ENCODE peak calls at places on chromosomes 2 and 18, in nine cellular contexts. One of them, this sample, is unnamed.

GRCh38 chr2:152464853-152465470 is 130.0 kb downstream of the FMNL2 start:
- DNase-seq in stimulated activated CD8-positive, alpha-beta memory T cell treated with anti-CD3 and anti-CD28 coated beads, Interleukin-15, amount 100 ng/mL, for 24 hours: no peak
- DNase-seq in germinal center: no peak
- DNase-seq in amygdala: no peak
- DNase-seq in non-pigmented ciliary epithelial cell: no peak
- DNase-seq in AG08395: no peak
- DNase-seq in amniotic stem cell: no peak
- DNase-seq in OCI-M1: no peak
- DNase-seq in choroid plexus epithelial cell: no peak
- DNase-seq in this sample: no peak

GRCh38 chr18:62596145-62597005 is 73.5 kb downstream of the ZCCHC2 start:
- DNase-seq in stimulated activated CD8-positive, alpha-beta memory T cell treated with anti-CD3 and anti-CD28 coated beads, Interleukin-15, amount 100 ng/mL, for 24 hours: no peak
- DNase-seq in germinal center: no peak
- DNase-seq in amygdala: no peak
- DNase-seq in non-pigmented ciliary epithelial cell: no peak
- DNase-seq in AG08395: peak; percentile 36
- DNase-seq in amniotic stem cell: no peak
- DNase-seq in OCI-M1: no peak
- DNase-seq in choroid plexus epithelial cell: peak; percentile 10
- DNase-seq in this sample: no peak

GRCh38 chr2:27322301-27322765 is 564 bp downstream of the MPV17 start:
- DNase-seq in stimulated activated CD8-positive, alpha-beta memory T cell treated with anti-CD3 and anti-CD28 coated beads, Interleukin-15, amount 100 ng/mL, for 24 hours: no peak
- DNase-seq in germinal center: peak; percentile 58
- DNase-seq in amygdala: no peak
- DNase-seq in non-pigmented ciliary epithelial cell: no peak
- DNase-seq in AG08395: no peak
- DNase-seq in amniotic stem cell: no peak
- DNase-seq in OCI-M1: peak; percentile 36
- DNase-seq in choroid plexus epithelial cell: peak; percentile 21
- DNase-seq in this sample: peak; percentile 37

GRCh38 chr18:11823545-11823944 is 27.7 kb upstream of the CHMP1B start:
- DNase-seq in stimulated activated CD8-positive, alpha-beta memory T cell treated with anti-CD3 and anti-CD28 coated beads, Interleukin-15, amount 100 ng/mL, for 24 hours: no peak
- DNase-seq in germinal center: no peak
- DNase-seq in amygdala: no peak
- DNase-seq in non-pigmented ciliary epithelial cell: no peak
- DNase-seq in AG08395: no peak
- DNase-seq in amniotic stem cell: no peak
- DNase-seq in OCI-M1: no peak
- DNase-seq in choroid plexus epithelial cell: no peak
- DNase-seq in this sample: no peak

GRCh38 chr2:158953454-158953853 is 15.0 kb upstream of the TANC1 start:
- DNase-seq in stimulated activated CD8-positive, alpha-beta memory T cell treated with anti-CD3 and anti-CD28 coated beads, Interleukin-15, amount 100 ng/mL, for 24 hours: no peak
- DNase-seq in germinal center: no peak
- DNase-seq in amygdala: no peak
- DNase-seq in non-pigmented ciliary epithelial cell: no peak
- DNase-seq in AG08395: no peak
- DNase-seq in amniotic stem cell: no peak
- DNase-seq in OCI-M1: peak; percentile 57
- DNase-seq in choroid plexus epithelial cell: peak; percentile 84
- DNase-seq in this sample: peak; percentile 54

GRCh38 chr2:223688094-223688835 is 86.1 kb upstream of the SCG2 start:
- DNase-seq in stimulated activated CD8-positive, alpha-beta memory T cell treated with anti-CD3 and anti-CD28 coated beads, Interleukin-15, amount 100 ng/mL, for 24 hours: no peak
- DNase-seq in germinal center: no peak
- DNase-seq in amygdala: peak; percentile 0
- DNase-seq in non-pigmented ciliary epithelial cell: no peak
- DNase-seq in AG08395: no peak
- DNase-seq in amniotic stem cell: no peak
- DNase-seq in OCI-M1: no peak
- DNase-seq in choroid plexus epithelial cell: no peak
- DNase-seq in this sample: no peak

GRCh38 chr2:3728104-3729054 is 25.0 kb downstream of the DCDC2C start:
- DNase-seq in stimulated activated CD8-positive, alpha-beta memory T cell treated with anti-CD3 and anti-CD28 coated beads, Interleukin-15, amount 100 ng/mL, for 24 hours: no peak
- DNase-seq in germinal center: peak; percentile 27
- DNase-seq in amygdala: no peak
- DNase-seq in non-pigmented ciliary epithelial cell: peak; percentile 27
- DNase-seq in AG08395: peak; percentile 29
- DNase-seq in amniotic stem cell: peak; percentile 17
- DNase-seq in OCI-M1: peak; percentile 73
- DNase-seq in choroid plexus epithelial cell: peak; percentile 80
- DNase-seq in this sample: peak; percentile 61

GRCh38 chr2:79235135-79235534 is 75.6 kb upstream of the REG3A start:
- DNase-seq in stimulated activated CD8-positive, alpha-beta memory T cell treated with anti-CD3 and anti-CD28 coated beads, Interleukin-15, amount 100 ng/mL, for 24 hours: no peak
- DNase-seq in germinal center: no peak
- DNase-seq in amygdala: no peak
- DNase-seq in non-pigmented ciliary epithelial cell: no peak
- DNase-seq in AG08395: no peak
- DNase-seq in amniotic stem cell: no peak
- DNase-seq in OCI-M1: peak; percentile 2
- DNase-seq in choroid plexus epithelial cell: no peak
- DNase-seq in this sample: no peak

GRCh38 chr18:33201509-33201926 is 239.0 kb downstream of the CCDC178 start:
- DNase-seq in stimulated activated CD8-positive, alpha-beta memory T cell treated with anti-CD3 and anti-CD28 coated beads, Interleukin-15, amount 100 ng/mL, for 24 hours: no peak
- DNase-seq in germinal center: peak; percentile 6
- DNase-seq in amygdala: no peak
- DNase-seq in non-pigmented ciliary epithelial cell: no peak
- DNase-seq in AG08395: no peak
- DNase-seq in amniotic stem cell: peak; percentile 2
- DNase-seq in OCI-M1: peak; percentile 83
- DNase-seq in choroid plexus epithelial cell: peak; percentile 64
- DNase-seq in this sample: peak; percentile 44

GRCh38 chr2:160141419-160141818 is 58.7 kb downstream of the ITGB6 start:
- DNase-seq in stimulated activated CD8-positive, alpha-beta memory T cell treated with anti-CD3 and anti-CD28 coated beads, Interleukin-15, amount 100 ng/mL, for 24 hours: no peak
- DNase-seq in germinal center: no peak
- DNase-seq in amygdala: no peak
- DNase-seq in non-pigmented ciliary epithelial cell: no peak
- DNase-seq in AG08395: no peak
- DNase-seq in amniotic stem cell: no peak
- DNase-seq in OCI-M1: no peak
- DNase-seq in choroid plexus epithelial cell: no peak
- DNase-seq in this sample: no peak

GRCh38 chr2:167749641-167750040 is 497.8 kb downstream of the STK39 start:
- DNase-seq in stimulated activated CD8-positive, alpha-beta memory T cell treated with anti-CD3 and anti-CD28 coated beads, Interleukin-15, amount 100 ng/mL, for 24 hours: no peak
- DNase-seq in germinal center: no peak
- DNase-seq in amygdala: no peak
- DNase-seq in non-pigmented ciliary epithelial cell: no peak
- DNase-seq in AG08395: no peak
- DNase-seq in amniotic stem cell: no peak
- DNase-seq in OCI-M1: no peak
- DNase-seq in choroid plexus epithelial cell: peak; percentile 12
- DNase-seq in this sample: no peak

GRCh38 chr2:31476511-31477171 is 62.1 kb upstream of the XDH start:
- DNase-seq in stimulated activated CD8-positive, alpha-beta memory T cell treated with anti-CD3 and anti-CD28 coated beads, Interleukin-15, amount 100 ng/mL, for 24 hours: no peak
- DNase-seq in germinal center: no peak
- DNase-seq in amygdala: no peak
- DNase-seq in non-pigmented ciliary epithelial cell: peak; percentile 8
- DNase-seq in AG08395: peak; percentile 28
- DNase-seq in amniotic stem cell: no peak
- DNase-seq in OCI-M1: no peak
- DNase-seq in choroid plexus epithelial cell: no peak
- DNase-seq in this sample: no peak

GRCh38 chr2:101399001-101399794 is 11.9 kb upstream of the CREG2 start:
- DNase-seq in stimulated activated CD8-positive, alpha-beta memory T cell treated with anti-CD3 and anti-CD28 coated beads, Interleukin-15, amount 100 ng/mL, for 24 hours: no peak
- DNase-seq in germinal center: no peak
- DNase-seq in amygdala: no peak
- DNase-seq in non-pigmented ciliary epithelial cell: no peak
- DNase-seq in AG08395: no peak
- DNase-seq in amniotic stem cell: no peak
- DNase-seq in OCI-M1: no peak
- DNase-seq in choroid plexus epithelial cell: no peak
- DNase-seq in this sample: no peak

GRCh38 chr2:197311521-197312033 is 997 bp upstream of the ANKRD44 start:
- DNase-seq in stimulated activated CD8-positive, alpha-beta memory T cell treated with anti-CD3 and anti-CD28 coated beads, Interleukin-15, amount 100 ng/mL, for 24 hours: no peak
- DNase-seq in germinal center: no peak
- DNase-seq in amygdala: no peak
- DNase-seq in non-pigmented ciliary epithelial cell: no peak
- DNase-seq in AG08395: no peak
- DNase-seq in amniotic stem cell: no peak
- DNase-seq in OCI-M1: no peak
- DNase-seq in choroid plexus epithelial cell: peak; percentile 24
- DNase-seq in this sample: no peak

GRCh38 chr2:237315170-237315880 is 98.6 kb downstream of the COL6A3 start:
- DNase-seq in stimulated activated CD8-positive, alpha-beta memory T cell treated with anti-CD3 and anti-CD28 coated beads, Interleukin-15, amount 100 ng/mL, for 24 hours: no peak
- DNase-seq in germinal center: no peak
- DNase-seq in amygdala: peak; percentile 48
- DNase-seq in non-pigmented ciliary epithelial cell: peak; percentile 78
- DNase-seq in AG08395: peak; percentile 93
- DNase-seq in amniotic stem cell: peak; percentile 74
- DNase-seq in OCI-M1: no peak
- DNase-seq in choroid plexus epithelial cell: peak; percentile 97
- DNase-seq in this sample: peak; percentile 97

GRCh38 chr2:239158641-239159475 is 242.0 kb downstream of the HDAC4 start:
- DNase-seq in stimulated activated CD8-positive, alpha-beta memory T cell treated with anti-CD3 and anti-CD28 coated beads, Interleukin-15, amount 100 ng/mL, for 24 hours: no peak
- DNase-seq in germinal center: no peak
- DNase-seq in amygdala: no peak
- DNase-seq in non-pigmented ciliary epithelial cell: no peak
- DNase-seq in AG08395: no peak
- DNase-seq in amniotic stem cell: no peak
- DNase-seq in OCI-M1: no peak
- DNase-seq in choroid plexus epithelial cell: no peak
- DNase-seq in this sample: no peak

GRCh38 chr2:30865218-30865617 is 58.0 kb upstream of the CAPN13 start:
- DNase-seq in stimulated activated CD8-positive, alpha-beta memory T cell treated with anti-CD3 and anti-CD28 coated beads, Interleukin-15, amount 100 ng/mL, for 24 hours: no peak
- DNase-seq in germinal center: no peak
- DNase-seq in amygdala: no peak
- DNase-seq in non-pigmented ciliary epithelial cell: no peak
- DNase-seq in AG08395: no peak
- DNase-seq in amniotic stem cell: no peak
- DNase-seq in OCI-M1: no peak
- DNase-seq in choroid plexus epithelial cell: no peak
- DNase-seq in this sample: no peak

GRCh38 chr2:190576565-190576964 is 42.0 kb upstream of the NEMP2 start:
- DNase-seq in stimulated activated CD8-positive, alpha-beta memory T cell treated with anti-CD3 and anti-CD28 coated beads, Interleukin-15, amount 100 ng/mL, for 24 hours: no peak
- DNase-seq in germinal center: no peak
- DNase-seq in amygdala: no peak
- DNase-seq in non-pigmented ciliary epithelial cell: no peak
- DNase-seq in AG08395: no peak
- DNase-seq in amniotic stem cell: no peak
- DNase-seq in OCI-M1: no peak
- DNase-seq in choroid plexus epithelial cell: no peak
- DNase-seq in this sample: no peak

This sample was measured in fibroblast of villous mesenchyme.